ENCODE peak calls at places on chromosomes 3 and 15, in five cellular contexts. D is IMR-90, Q is neuronal stem cell, W is H1, V is H9. U is an unnamed sample.

GRCh38 chr15:36880226-36880912 is 220.0 kb downstream of the MEIS2 start:
- DNase-seq in Q (peak; percentile 38), V (peak; percentile 84), D (no peak), W (no peak), U (peak; percentile 76)

GRCh38 chr3:52331091-52331490 is 15.0 kb downstream of the DNAH1 start:
- DNase-seq in Q (no peak), V (no peak), W (no peak), D (no peak), U (no peak)

GRCh38 chr15:52361975-52362494 is 66.4 kb upstream of the MYO5C start:
- DNase-seq in D (no peak), Q (no peak), W (no peak), V (no peak), U (no peak)

GRCh38 chr15:28114721-28115622 is 15.9 kb upstream of the OCA2 start:
- DNase-seq in Q (no peak), V (peak; percentile 20), D (peak; percentile 66), W (no peak), U (no peak)

GRCh38 chr15:62099171-62099601 is 32.4 kb downstream of the C2CD4A start:
- DNase-seq in W (no peak), D (peak; percentile 51), V (no peak), Q (no peak), U (no peak)

GRCh38 chr3:20352547-20353164 is 166.7 kb upstream of the SGO1 start:
- DNase-seq in W (no peak), D (no peak), V (no peak), Q (no peak), U (peak; percentile 39)

GRCh38 chr3:32480596-32480995 is 22.1 kb downstream of the CMTM6 start:
- DNase-seq in Q (no peak), W (no peak), V (no peak), D (no peak), U (no peak)

GRCh38 chr15:68363353-68363752 is 68.6 kb downstream of the ITGA11 start:
- DNase-seq in Q (no peak), W (no peak), V (no peak), D (no peak), U (no peak)

GRCh38 chr15:45645026-45645980 is 10.5 kb downstream of the SQOR start:
- DNase-seq in W (no peak), Q (no peak), V (no peak), D (peak; percentile 86), U (no peak)

GRCh38 chr3:112086018-112086854 is at the start of gene C3orf52:
- DNase-seq in V (peak; percentile 95), W (peak; percentile 61), D (peak; percentile 76), Q (peak; percentile 74), U (peak; percentile 96)

GRCh38 chr3:54756330-54756731 is 171.5 kb downstream of the LRTM1 start:
- DNase-seq in D (peak; percentile 94), Q (no peak), W (no peak), V (no peak), U (peak; percentile 57)

GRCh38 chr3:79247367-79248103 is 520.3 kb downstream of the ROBO1 start:
- DNase-seq in W (no peak), D (peak; percentile 84), V (no peak), Q (no peak), U (no peak)

GRCh38 chr3:42900731-42901420 is 5.1 kb upstream of the ZNF662 start:
- DNase-seq in D (no peak), Q (no peak), V (no peak), W (no peak), U (no peak)

DNA sequence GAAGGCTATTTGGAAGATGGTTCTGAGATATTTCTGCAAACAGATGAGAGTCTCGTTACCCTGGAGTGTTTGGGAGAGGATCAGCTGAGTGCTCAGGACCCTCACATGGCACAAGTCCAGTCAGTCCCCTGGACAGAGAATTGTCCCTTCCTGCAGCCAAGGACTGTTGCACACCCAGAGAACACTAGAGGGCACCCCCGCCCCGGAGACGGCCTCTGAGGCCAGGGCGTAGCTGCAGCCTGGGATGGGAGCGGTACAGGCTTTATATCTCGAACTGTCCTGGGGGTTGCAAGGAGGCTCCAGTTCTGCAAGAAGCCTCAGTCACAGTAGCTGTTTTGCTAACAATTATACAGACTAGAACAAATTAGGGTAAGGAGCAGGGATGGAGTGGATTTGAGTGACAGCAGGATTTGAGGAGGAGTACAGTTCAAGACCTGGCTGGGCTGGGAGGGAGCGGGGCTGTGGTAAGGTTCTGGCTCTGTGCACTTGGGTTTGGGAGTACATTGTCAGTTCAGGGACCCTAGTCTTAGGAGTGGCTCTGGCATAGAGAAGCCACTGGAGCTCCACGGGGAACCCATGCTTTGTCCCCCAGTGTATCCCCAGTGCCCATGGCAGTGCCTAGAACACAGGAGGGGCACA is 67.6 kb upstream of the HACD2 start:
- DNase-seq in D (peak; percentile 61), V (peak; percentile 84), Q (peak; percentile 65), W (peak; percentile 44), U (peak; percentile 79)
- H2BK120ac ChIP-seq in D (peak overlapping the region; percentile 97), V (no peak overlapping the region), Q (no peak overlapping the region), W (no peak overlapping the region), U (no peak overlapping the region)

DNA sequence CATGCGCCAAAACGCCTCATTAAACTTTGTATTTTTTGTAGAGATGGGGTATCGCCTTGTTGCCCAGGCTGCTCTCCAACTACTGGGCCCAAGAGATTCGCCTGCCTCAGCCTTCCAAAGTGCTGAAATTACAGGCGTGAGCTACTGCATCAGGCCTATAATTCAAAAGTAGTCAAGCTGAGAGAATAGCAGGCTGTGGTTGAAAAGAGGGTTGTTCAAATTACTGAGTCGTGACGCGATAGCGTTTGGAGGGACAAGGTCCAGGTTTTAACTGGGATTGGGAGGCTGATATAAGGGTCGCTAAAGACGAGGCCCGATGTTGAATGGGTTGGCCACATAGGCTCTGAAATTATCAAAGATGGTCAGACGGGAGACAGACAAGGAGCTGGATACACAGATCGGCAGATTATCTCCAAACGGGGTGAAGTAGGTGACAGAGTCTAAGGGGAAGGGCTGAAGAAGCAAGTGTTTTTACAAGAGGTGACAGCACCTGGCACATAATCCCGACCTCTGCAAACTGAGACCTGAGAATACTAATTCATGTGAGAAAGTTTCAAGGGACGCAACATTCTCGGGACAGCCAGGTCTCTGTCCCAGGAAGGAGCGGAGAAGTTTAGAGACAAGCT is 772 bp upstream of the ARID3B start:
- DNase-seq in V (no peak), Q (no peak), W (no peak), D (peak; percentile 60), U (peak; percentile 41)
- H2BK120ac ChIP-seq in V (no peak overlapping the region), Q (no peak overlapping the region), W (no peak overlapping the region), D (peak overlapping the region; percentile 36), U (no peak overlapping the region)

GRCh38 chr15:96327155-96327741 is 3.3 kb upstream of the NR2F2 start:
- DNase-seq in W (no peak), V (peak; percentile 33), D (peak; percentile 93), Q (no peak), U (peak; percentile 82)

GRCh38 chr15:96326551-96327154 is 3.8 kb upstream of the NR2F2 start:
- DNase-seq in W (no peak), Q (no peak), D (no peak), V (peak; percentile 53), U (peak; percentile 34)

GRCh38 chr15:96324900-96325299 is 5.6 kb upstream of the NR2F2 start:
- DNase-seq in W (no peak), V (no peak), D (no peak), Q (no peak), U (no peak)

GRCh38 chr15:96324192-96324895 is 6.2 kb upstream of the NR2F2 start:
- DNase-seq in V (no peak), W (no peak), D (peak; percentile 54), Q (no peak), U (no peak)

DNA sequence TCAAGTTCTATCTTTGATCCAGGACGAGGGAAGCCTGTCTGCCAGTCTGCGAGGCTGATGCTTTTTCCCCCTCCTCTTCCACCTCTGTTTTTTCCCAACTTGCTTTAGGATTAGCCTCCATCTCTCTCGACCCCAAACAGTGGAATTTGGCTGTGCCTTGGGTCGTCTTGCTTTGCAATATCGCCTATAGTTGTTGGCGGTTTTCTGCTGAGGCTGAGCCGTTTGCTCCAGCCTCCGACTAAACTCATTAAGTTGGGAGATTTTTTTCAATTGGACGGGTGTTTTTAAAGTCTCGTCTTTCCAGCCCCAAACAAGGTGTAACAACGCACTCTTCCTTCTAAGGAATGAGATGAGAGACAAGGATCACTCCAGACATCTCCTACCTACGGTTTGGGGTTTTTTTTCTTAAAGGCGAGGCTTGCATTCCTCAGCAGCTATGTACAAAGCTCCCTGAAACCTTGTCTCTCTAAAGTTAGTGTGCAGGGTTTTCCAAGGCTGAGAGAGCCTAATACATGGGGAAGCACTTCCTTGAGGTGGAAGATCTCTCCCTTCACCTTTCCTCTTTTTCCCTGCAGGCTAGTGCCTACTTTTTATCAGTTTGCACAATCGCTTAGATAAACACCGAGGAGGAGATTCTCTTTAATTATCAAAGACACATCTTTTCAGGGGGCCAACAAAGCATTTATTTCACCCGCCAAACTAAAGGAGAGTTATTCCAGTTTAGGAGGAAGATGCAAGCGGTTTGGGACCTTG is 4.7 kb upstream of the NR2F2 start:
- DNase-seq in W (no peak), D (peak; percentile 70), V (no peak), Q (no peak), U (peak; percentile 48)
- H2BK120ac ChIP-seq in W (no peak overlapping the region), D (peak overlapping the region; percentile 97), V (no peak overlapping the region), Q (no peak overlapping the region), U (no peak overlapping the region)

GRCh38 chr15:59236394-59236793 is 29.8 kb downstream of the LDHAL6B start:
- DNase-seq in D (no peak), Q (no peak), W (no peak), V (no peak), U (no peak)
- H2BK120ac ChIP-seq in D (peak overlapping the region; percentile 8), Q (no peak overlapping the region), W (no peak overlapping the region), V (no peak overlapping the region), U (no peak overlapping the region)

GRCh38 chr15:96264801-96265515 is 65.5 kb upstream of the NR2F2 start:
- DNase-seq in V (no peak), Q (peak; percentile 11), W (no peak), D (peak; percentile 60), U (peak; percentile 89)

GRCh38 chr15:96262097-96262496 is 68.4 kb upstream of the NR2F2 start:
- DNase-seq in D (peak; percentile 25), W (no peak), Q (no peak), V (no peak), U (no peak)

GRCh38 chr15:96261575-96262034 is 68.9 kb upstream of the NR2F2 start:
- DNase-seq in V (no peak), W (no peak), Q (no peak), D (no peak), U (no peak)

GRCh38 chr15:96264351-96264798 is 66.1 kb upstream of the NR2F2 start:
- DNase-seq in D (no peak), V (no peak), Q (no peak), W (no peak), U (no peak)

GRCh38 chr15:96262497-96263268 is 67.8 kb upstream of the NR2F2 start:
- DNase-seq in D (no peak), Q (no peak), W (no peak), V (no peak), U (no peak)
- H2BK120ac ChIP-seq in D (no peak overlapping the region), Q (no peak overlapping the region), W (no peak overlapping the region), V (no peak overlapping the region), U (no peak overlapping the region)

U was measured in mesendoderm.